ENCODE peak calls at places on chromosomes 12 and 14, in eight cellular contexts. P is heart right ventricle; J is mesothelial cell of epicardium; H is H4; I is anterior cingulate cortex; X is progenitor cell of endocrine pancreas; U is CD4-positive, alpha-beta memory T cell; R is NAMALWA. A is an unnamed sample.

GRCh38 chr14:42229976-42230375 is 623.3 kb downstream of the LRFN5 start:
- DNase-seq in I (no peak), R (no peak), X (no peak), U (no peak), P (no peak), J (no peak), H (no peak), A (no peak)

GRCh38 chr14:44379292-44379977 is 127.6 kb downstream of the FSCB start:
- DNase-seq in I (no peak), J (no peak), R (no peak), U (no peak), H (peak; percentile 14), X (no peak), P (no peak), A (no peak)

GRCh38 chr12:96015672-96016071 is 19.5 kb upstream of the HAL start:
- DNase-seq in X (no peak), R (no peak), P (no peak), U (no peak), H (no peak), I (no peak), J (no peak), A (no peak)

GRCh38 chr12:110307372-110307771 is 26.3 kb downstream of the ATP2A2 start:
- DNase-seq in U (no peak), P (no peak), J (no peak), H (no peak), I (no peak), X (no peak), R (no peak), A (no peak)

GRCh38 chr12:121441555-121441954 is 41.6 kb downstream of the RNF34 start:
- DNase-seq in P (no peak), U (no peak), X (no peak), I (no peak), H (no peak), J (no peak), R (no peak), A (no peak)

GRCh38 chr12:20390846-20391245 is 22.5 kb downstream of the PDE3A start:
- DNase-seq in U (no peak), H (no peak), I (no peak), R (no peak), X (no peak), J (no peak), P (no peak), A (no peak)

GRCh38 chr12:119843100-119843499 is 34.0 kb downstream of the CIT start:
- DNase-seq in I (no peak), J (no peak), R (no peak), H (peak; percentile 13), U (no peak), P (no peak), X (no peak), A (no peak)

GRCh38 chr14:71666579-71667145 is 265.6 kb upstream of the RGS6 start:
- DNase-seq in X (no peak), U (no peak), J (no peak), H (no peak), I (no peak), R (no peak), P (no peak), A (no peak)

GRCh38 chr14:102187044-102187443 is 47.3 kb downstream of the WDR20 start:
- DNase-seq in I (no peak), H (peak; percentile 62), J (no peak), U (no peak), P (no peak), R (no peak), X (no peak), A (no peak)

GRCh38 chr12:104653730-104654328 is 197.1 kb downstream of the CHST11 start:
- DNase-seq in J (no peak), U (peak; percentile 15), H (no peak), P (no peak), X (no peak), I (no peak), R (peak; percentile 55), A (no peak)

GRCh38 chr14:58198086-58198485 is 1.9 kb upstream of the ACTR10 start:
- DNase-seq in R (no peak), U (peak; percentile 35), P (no peak), J (no peak), X (no peak), H (no peak), I (no peak), A (no peak)

GRCh38 chr12:67827820-67828383 is 161.3 kb upstream of the IFNG-AS1 start:
- DNase-seq in U (peak; percentile 2), R (no peak), H (peak; percentile 70), I (no peak), P (no peak), X (no peak), J (no peak), A (no peak)

GRCh38 chr12:52343550-52343949 is 22.4 kb upstream of the KRT83 start:
- DNase-seq in X (no peak), R (no peak), J (no peak), U (no peak), P (no peak), H (no peak), I (no peak), A (no peak)

GRCh38 chr14:63486729-63487128 is 56.4 kb downstream of the PPP2R5E start:
- DNase-seq in U (no peak), P (no peak), X (no peak), I (no peak), J (no peak), H (no peak), R (peak; percentile 4), A (no peak)

GRCh38 chr14:35754671-35755070 is 54.4 kb downstream of the RALGAPA1 start:
- DNase-seq in I (no peak), H (no peak), R (no peak), X (no peak), U (no peak), J (no peak), P (no peak), A (no peak)

GRCh38 chr14:104431351-104431928 is 148.1 kb upstream of the C14orf180 start:
- DNase-seq in R (no peak), J (no peak), P (no peak), I (no peak), X (no peak), U (no peak), H (no peak), A (no peak)

A was measured in left lobe of liver.